ENCODE peak calls at places on chromosomes 11 and 22, in six cellular contexts. One of them, this sample, is unnamed.
A peak's percentile ranks its signal among the peaks of the same experiment; 100 is the strongest.

GRCh38 chr11:87739766-87740165 is 435.5 kb downstream of the RAB38 start:
- DNase-seq in HepG2: no peak
- DNase-seq in A549: no peak
- DNase-seq in K562: no peak
- DNase-seq in GM12878: no peak
- DNase-seq in HEK293T: no peak
- DNase-seq in this sample: peak; percentile 1

GRCh38 chr11:93844568-93844967 is 5.8 kb downstream of the VSTM5 start:
- DNase-seq in GM12878: no peak
- DNase-seq in HEK293T: no peak
- DNase-seq in K562: no peak
- DNase-seq in A549: no peak
- DNase-seq in HepG2: no peak
- DNase-seq in this sample: no peak

GRCh38 chr11:126727381-126727780 is 273.2 kb downstream of the KIRREL3 start:
- DNase-seq in K562: no peak
- DNase-seq in GM12878: no peak
- DNase-seq in HepG2: no peak
- DNase-seq in HEK293T: no peak
- DNase-seq in A549: no peak
- DNase-seq in this sample: no peak

GRCh38 chr11:128624269-128625170 is 37.2 kb upstream of the ETS1 start:
- DNase-seq in GM12878: no peak
- DNase-seq in HEK293T: no peak
- DNase-seq in HepG2: no peak
- DNase-seq in K562: no peak
- DNase-seq in A549: no peak
- DNase-seq in this sample: no peak

GRCh38 chr11:124429599-124429998 is 4.9 kb upstream of the OR8B4 start:
- DNase-seq in A549: no peak
- DNase-seq in GM12878: no peak
- DNase-seq in HEK293T: no peak
- DNase-seq in HepG2: no peak
- DNase-seq in K562: no peak
- DNase-seq in this sample: no peak

GRCh38 chr11:36313073-36313472 is 17.0 kb downstream of the PRR5L start:
- DNase-seq in HepG2: no peak
- DNase-seq in GM12878: no peak
- DNase-seq in HEK293T: no peak
- DNase-seq in A549: no peak
- DNase-seq in K562: no peak
- DNase-seq in this sample: no peak

GRCh38 chr11:47179655-47179991 is 2.9 kb upstream of the ARFGAP2 start:
- DNase-seq in HEK293T: peak; percentile 66
- DNase-seq in GM12878: peak; percentile 9
- DNase-seq in K562: peak; percentile 69
- DNase-seq in HepG2: peak; percentile 52
- DNase-seq in A549: peak; percentile 70
- DNase-seq in this sample: peak; percentile 35

GRCh38 chr11:19719960-19720359 is 7.3 kb downstream of the NAV2 start:
- DNase-seq in HepG2: no peak
- DNase-seq in GM12878: no peak
- DNase-seq in HEK293T: no peak
- DNase-seq in K562: no peak
- DNase-seq in A549: no peak
- DNase-seq in this sample: no peak

GRCh38 chr11:121559812-121560211 is 107.0 kb upstream of the SORL1-AS1 start:
- DNase-seq in HepG2: no peak
- DNase-seq in A549: no peak
- DNase-seq in GM12878: no peak
- DNase-seq in K562: no peak
- DNase-seq in HEK293T: no peak
- DNase-seq in this sample: no peak

GRCh38 chr11:130308925-130309324 is 5.8 kb downstream of the ZBTB44 start:
- DNase-seq in GM12878: no peak
- DNase-seq in K562: peak; percentile 77
- DNase-seq in A549: no peak
- DNase-seq in HepG2: no peak
- DNase-seq in HEK293T: no peak
- DNase-seq in this sample: peak; percentile 2

GRCh38 chr11:125371451-125371935 is 124.6 kb downstream of the FEZ1 start:
- DNase-seq in K562: no peak
- DNase-seq in A549: no peak
- DNase-seq in HEK293T: no peak
- DNase-seq in GM12878: no peak
- DNase-seq in HepG2: no peak
- DNase-seq in this sample: no peak

GRCh38 chr11:75771646-75772410 is 3.2 kb downstream of the DGAT2 start:
- DNase-seq in K562: no peak
- DNase-seq in HEK293T: no peak
- DNase-seq in GM12878: no peak
- DNase-seq in HepG2: no peak
- DNase-seq in A549: peak; percentile 12
- DNase-seq in this sample: peak; percentile 85

GRCh38 chr11:126739499-126740145 is 260.9 kb downstream of the KIRREL3 start:
- DNase-seq in K562: no peak
- DNase-seq in HepG2: no peak
- DNase-seq in A549: no peak
- DNase-seq in GM12878: no peak
- DNase-seq in HEK293T: no peak
- DNase-seq in this sample: peak; percentile 38

GRCh38 chr11:30381879-30382278 is 59.0 kb downstream of the ARL14EP start:
- DNase-seq in GM12878: no peak
- DNase-seq in A549: no peak
- DNase-seq in HEK293T: no peak
- DNase-seq in K562: no peak
- DNase-seq in HepG2: no peak
- DNase-seq in this sample: no peak

GRCh38 chr11:19276859-19277808 is 36.4 kb upstream of the E2F8 start:
- DNase-seq in HepG2: peak; percentile 28
- DNase-seq in A549: peak; percentile 67
- DNase-seq in GM12878: no peak
- DNase-seq in HEK293T: no peak
- DNase-seq in K562: no peak
- DNase-seq in this sample: no peak

GRCh38 chr11:24637520-24637919 is 140.7 kb downstream of the LUZP2 start:
- DNase-seq in HepG2: no peak
- DNase-seq in A549: no peak
- DNase-seq in HEK293T: no peak
- DNase-seq in GM12878: no peak
- DNase-seq in K562: no peak
- DNase-seq in this sample: no peak

GRCh38 chr11:36010010-36010740 is 66.3 kb downstream of the LDLRAD3 start:
- DNase-seq in A549: no peak
- DNase-seq in GM12878: no peak
- DNase-seq in K562: no peak
- DNase-seq in HepG2: no peak
- DNase-seq in HEK293T: no peak
- DNase-seq in this sample: peak; percentile 57

GRCh38 chr11:61904539-61905048 is 12.8 kb downstream of the RAB3IL1 start:
- DNase-seq in K562: no peak
- DNase-seq in HepG2: peak; percentile 72
- DNase-seq in A549: no peak
- DNase-seq in HEK293T: no peak
- DNase-seq in GM12878: no peak
- DNase-seq in this sample: no peak

GRCh38 chr11:64150481-64151239 is 15.3 kb downstream of the MACROD1 start:
- DNase-seq in GM12878: no peak
- DNase-seq in HepG2: no peak
- DNase-seq in K562: no peak
- DNase-seq in HEK293T: no peak
- DNase-seq in A549: no peak
- DNase-seq in this sample: no peak

GRCh38 chr22:47045691-47046410 is 283.4 kb downstream of the TBC1D22A start:
- DNase-seq in HEK293T: no peak
- DNase-seq in K562: no peak
- DNase-seq in A549: no peak
- DNase-seq in GM12878: no peak
- DNase-seq in HepG2: no peak
- DNase-seq in this sample: no peak

GRCh38 chr22:46129390-46130041 is 20.8 kb upstream of the PPARA start:
- DNase-seq in HepG2: no peak
- DNase-seq in A549: no peak
- DNase-seq in GM12878: no peak
- DNase-seq in K562: no peak
- DNase-seq in HEK293T: no peak
- DNase-seq in this sample: no peak

GRCh38 chr22:33807465-33807864 is 112.8 kb downstream of the LARGE1 start:
- DNase-seq in HEK293T: no peak
- DNase-seq in K562: no peak
- DNase-seq in HepG2: no peak
- DNase-seq in A549: no peak
- DNase-seq in GM12878: no peak
- DNase-seq in this sample: peak; percentile 48

GRCh38 chr22:33811208-33811607 is 109.1 kb downstream of the LARGE1 start:
- DNase-seq in K562: no peak
- DNase-seq in A549: no peak
- DNase-seq in GM12878: no peak
- DNase-seq in HEK293T: no peak
- DNase-seq in HepG2: no peak
- DNase-seq in this sample: no peak

GRCh38 chr22:33806191-33806590 is 114.1 kb downstream of the LARGE1 start:
- DNase-seq in GM12878: peak; percentile 15
- DNase-seq in HEK293T: no peak
- DNase-seq in K562: no peak
- DNase-seq in HepG2: no peak
- DNase-seq in A549: no peak
- DNase-seq in this sample: peak; percentile 20

GRCh38 chr22:33812578-33812977 is 107.7 kb downstream of the LARGE1 start:
- DNase-seq in HEK293T: no peak
- DNase-seq in A549: no peak
- DNase-seq in K562: no peak
- DNase-seq in HepG2: no peak
- DNase-seq in GM12878: no peak
- DNase-seq in this sample: no peak

DNA sequence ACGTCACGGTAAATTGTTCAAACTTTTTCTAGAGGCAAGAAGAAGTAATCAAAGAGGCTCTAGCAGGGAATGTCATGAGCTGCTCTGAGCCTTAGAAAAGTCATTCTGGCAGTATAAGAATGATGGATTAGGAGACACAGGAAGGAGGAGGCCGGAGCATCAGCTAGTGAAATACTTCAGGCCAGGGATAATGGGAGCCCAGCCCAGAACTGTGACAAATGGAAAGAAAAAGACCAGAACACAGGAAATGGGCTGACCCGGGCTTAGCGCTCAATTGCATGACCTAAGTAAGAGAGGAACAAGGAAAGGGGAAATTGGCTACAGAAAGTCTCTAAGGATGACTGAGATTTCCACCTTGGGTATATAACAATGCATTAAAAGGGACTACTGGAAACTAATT is 108.6 kb downstream of the LARGE1 start:
- DNase-seq in HepG2: no peak
- DNase-seq in A549: no peak
- DNase-seq in GM12878: no peak
- DNase-seq in K562: no peak
- DNase-seq in HEK293T: no peak
- DNase-seq in this sample: peak; percentile 79
- TF ChIP-seq BHLHE40 in HepG2: no peak
- TF ChIP-seq BHLHE40 in A549: no peak
- TF ChIP-seq BHLHE40 in GM12878: no peak
- TF ChIP-seq BHLHE40 in K562: no peak
- TF ChIP-seq BHLHE40 in HEK293T: no peak
- TF ChIP-seq BHLHE40 in this sample: no peak

DNA sequence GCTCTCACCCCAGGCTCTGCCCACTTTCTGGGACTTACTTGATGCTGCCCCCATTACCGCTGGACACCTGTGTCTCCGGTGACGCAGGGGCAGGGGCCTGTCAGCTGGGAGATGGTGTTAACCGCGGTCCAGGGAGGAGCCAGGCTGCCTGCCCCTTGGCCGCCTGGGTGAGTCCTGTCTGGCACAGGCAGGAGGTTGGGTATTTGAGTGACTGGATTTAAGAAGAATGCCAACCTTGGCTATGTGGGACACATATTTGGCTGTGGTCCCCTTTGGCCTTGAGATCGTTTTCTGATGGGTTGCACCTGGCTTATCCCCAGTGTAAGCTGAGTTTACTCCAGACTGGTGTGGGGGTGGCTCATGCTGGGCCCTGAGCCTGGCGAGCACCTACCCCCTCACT is 2.5 kb downstream of the MUC6 start:
- DNase-seq in HEK293T: no peak
- DNase-seq in A549: no peak
- DNase-seq in K562: no peak
- DNase-seq in GM12878: no peak
- DNase-seq in HepG2: no peak
- DNase-seq in this sample: no peak
- TF ChIP-seq BHLHE40 in HEK293T: no peak
- TF ChIP-seq BHLHE40 in A549: no peak
- TF ChIP-seq BHLHE40 in K562: no peak
- TF ChIP-seq BHLHE40 in GM12878: no peak
- TF ChIP-seq BHLHE40 in HepG2: no peak
- TF ChIP-seq BHLHE40 in this sample: no peak

GRCh38 chr11:31725176-31725575 is 85.9 kb downstream of the PAX6 start:
- DNase-seq in GM12878: no peak
- DNase-seq in HepG2: no peak
- DNase-seq in K562: no peak
- DNase-seq in A549: no peak
- DNase-seq in HEK293T: no peak
- DNase-seq in this sample: peak; percentile 2
- TF ChIP-seq BHLHE40 in GM12878: no peak
- TF ChIP-seq BHLHE40 in HepG2: no peak
- TF ChIP-seq BHLHE40 in K562: no peak
- TF ChIP-seq BHLHE40 in A549: no peak
- TF ChIP-seq BHLHE40 in HEK293T: no peak
- TF ChIP-seq BHLHE40 in this sample: no peak

GRCh38 chr11:69931994-69932910 is 113.0 kb upstream of the FGF3 start:
- DNase-seq in K562: no peak
- DNase-seq in HEK293T: no peak
- DNase-seq in GM12878: no peak
- DNase-seq in HepG2: no peak
- DNase-seq in A549: no peak
- DNase-seq in this sample: no peak
- TF ChIP-seq BHLHE40 in K562: no peak
- TF ChIP-seq BHLHE40 in HEK293T: no peak
- TF ChIP-seq BHLHE40 in GM12878: no peak
- TF ChIP-seq BHLHE40 in HepG2: no peak
- TF ChIP-seq BHLHE40 in A549: no peak
- TF ChIP-seq BHLHE40 in this sample: no peak

DNA sequence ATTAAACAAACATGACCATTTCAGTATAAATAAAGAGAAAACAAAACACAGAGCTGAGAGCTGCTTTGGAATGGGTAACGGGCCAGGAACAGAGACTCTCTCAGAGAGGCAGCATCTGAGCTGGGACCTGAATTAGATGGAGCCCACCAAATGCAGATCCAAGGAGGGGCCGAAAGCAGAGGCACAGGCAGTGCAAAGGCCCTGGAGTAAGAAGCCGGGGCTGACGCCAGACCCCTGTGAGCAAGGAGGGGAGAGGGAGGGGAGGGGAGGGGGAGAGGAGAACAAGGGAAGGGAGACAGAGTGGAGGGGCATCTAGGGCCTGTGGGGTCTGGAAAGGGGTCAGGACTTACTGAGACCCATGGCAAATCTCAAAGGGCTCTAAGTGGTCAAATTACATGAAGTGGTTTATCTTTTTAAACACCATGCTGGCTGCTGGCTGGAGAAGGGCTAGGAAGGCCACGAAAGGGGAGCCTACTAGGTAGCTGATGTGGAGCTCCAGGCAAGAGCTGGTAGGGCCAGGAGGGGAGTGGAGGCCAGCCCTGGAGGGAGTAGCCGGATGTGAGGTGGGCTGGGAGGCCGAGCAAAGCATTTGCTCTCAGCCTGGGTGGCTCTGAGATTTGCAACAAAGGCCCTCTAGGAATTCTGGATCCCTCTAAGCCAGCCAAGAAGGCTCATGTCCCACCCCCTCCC is 3.2 kb downstream of the OSBPL5 start:
- DNase-seq in GM12878: no peak
- DNase-seq in HepG2: no peak
- DNase-seq in A549: no peak
- DNase-seq in HEK293T: no peak
- DNase-seq in K562: no peak
- DNase-seq in this sample: no peak
- TF ChIP-seq BHLHE40 in GM12878: no peak
- TF ChIP-seq BHLHE40 in HepG2: no peak
- TF ChIP-seq BHLHE40 in A549: no peak
- TF ChIP-seq BHLHE40 in HEK293T: no peak
- TF ChIP-seq BHLHE40 in K562: no peak
- TF ChIP-seq BHLHE40 in this sample: no peak

This sample was measured in IMR-90.